ENCODE peak calls at places on chromosomes 5 and 9, in ten cellular contexts. Z is breast epithelium, B is adrenal gland, F is H1, Q is spleen, G is tibial nerve, X is IMR-90, S is transverse colon, U is HCT116, I is GM12878. H is an unnamed sample. For H3K4me1, the result is how much of the 10 kb centered on the place peaks cover.

GRCh38 chr9:2465921-2466460 is 155.6 kb upstream of the VLDLR start:
- DNase-seq in U (peak), X (peak), B (no peak), Q (no peak), F (no peak), G (no peak), I (peak), S (peak), Z (no peak), H (peak)

GRCh38 chr9:624935-625505 is 216.5 kb upstream of the DMRT1 start:
- DNase-seq in U (no peak), Z (no peak), S (no peak), F (no peak), Q (no peak), G (no peak), B (no peak), X (no peak), I (no peak), H (peak)

GRCh38 chr5:111320953-111321352 is 96.8 kb downstream of the CAMK4 start:
- DNase-seq in Q (no peak), S (no peak), F (no peak), U (no peak), X (no peak), G (no peak), I (no peak), Z (no peak), B (no peak), H (no peak)

GRCh38 chr9:77707696-77708095 is 59.6 kb upstream of the GNA14 start:
- DNase-seq in U (peak), B (peak), X (peak), F (no peak), Q (no peak), G (peak), Z (no peak), I (no peak), S (peak), H (peak)

GRCh38 chr9:18776836-18777820 is 255.9 kb downstream of the SAXO1 start:
- DNase-seq in Z (no peak), U (no peak), F (no peak), X (no peak), S (no peak), B (no peak), I (no peak), Q (no peak), G (no peak), H (no peak)

GRCh38 chr5:97915101-97915500 is 732.1 kb upstream of the RIOK2 start:
- DNase-seq in U (no peak), F (no peak), I (no peak), B (no peak), S (no peak), Q (no peak), G (no peak), Z (no peak), X (no peak), H (no peak)

GRCh38 chr9:73847536-73847935 is 649.6 kb upstream of the RORB start:
- DNase-seq in I (no peak), Z (no peak), Q (no peak), U (no peak), F (no peak), B (no peak), G (no peak), S (no peak), X (no peak), H (no peak)

GRCh38 chr9:75990181-75990580 is 99.7 kb downstream of the PCSK5 start:
- DNase-seq in G (no peak), Z (no peak), I (no peak), U (no peak), Q (no peak), S (no peak), F (no peak), B (no peak), X (no peak), H (no peak)

GRCh38 chr5:143594913-143595818 is 191.7 kb upstream of the NR3C1 start:
- DNase-seq in B (no peak), S (no peak), G (no peak), U (peak), X (peak), Q (no peak), I (no peak), Z (no peak), F (no peak), H (no peak)

GRCh38 chr9:16360247-16360646 is 510.2 kb downstream of the BNC2 start:
- DNase-seq in Z (no peak), B (no peak), Q (no peak), S (no peak), F (no peak), G (no peak), I (no peak), X (no peak), U (no peak), H (no peak)

GRCh38 chr9:98391884-98392283 is 136.4 kb upstream of the TBC1D2 start:
- DNase-seq in B (no peak), F (no peak), S (no peak), Z (no peak), U (no peak), X (no peak), G (no peak), I (no peak), Q (no peak), H (no peak)

GRCh38 chr5:11110128-11110527 is 349.1 kb upstream of the DAP start:
- DNase-seq in X (no peak), B (no peak), I (no peak), Q (no peak), G (no peak), Z (no peak), S (no peak), U (no peak), F (no peak), H (no peak)

GRCh38 chr5:150497274-150497988 is 10.5 kb upstream of the NDST1 start:
- DNase-seq in Z (peak), X (peak), B (peak), U (peak), F (no peak), S (no peak), G (peak), I (no peak), Q (no peak), H (peak)

GRCh38 chr9:94149696-94150095 is 65.4 kb downstream of the PTPDC1 start:
- DNase-seq in B (no peak), I (no peak), F (no peak), G (no peak), X (no peak), Q (no peak), S (no peak), Z (no peak), U (no peak), H (no peak)

GRCh38 chr5:6979061-6979460 is 265.8 kb downstream of the TENT4A start:
- DNase-seq in X (no peak), F (no peak), U (no peak), B (no peak), S (no peak), Z (no peak), I (no peak), G (no peak), Q (no peak), H (no peak)

GRCh38 chr5:4361626-4362281 is 766.1 kb downstream of the IRX1 start:
- DNase-seq in F (no peak), I (no peak), G (no peak), U (no peak), X (no peak), Z (no peak), Q (no peak), B (no peak), S (no peak), H (no peak)

GRCh38 chr5:165497707-165498106 is 1992.3 kb downstream of the MAT2B start:
- DNase-seq in F (no peak), U (no peak), Q (no peak), I (no peak), B (no peak), G (peak), X (peak), Z (no peak), S (no peak), H (no peak)

GRCh38 chr9:122008559-122008958 is 84.5 kb downstream of the TTLL11 start:
- DNase-seq in F (no peak), U (no peak), Z (no peak), X (no peak), G (no peak), S (no peak), B (no peak), I (no peak), Q (no peak), H (no peak)

GRCh38 chr5:120614512-120614911 is 150.4 kb downstream of the PRR16 start:
- DNase-seq in B (no peak), X (peak), F (no peak), Z (no peak), U (no peak), G (no peak), I (no peak), Q (no peak), S (no peak), H (no peak)

GRCh38 chr5:142690641-142691040 is 4.8 kb upstream of the FGF1 start:
- DNase-seq in Z (no peak), F (no peak), U (no peak), B (peak), G (no peak), X (no peak), Q (no peak), S (no peak), I (no peak), H (no peak)

GRCh38 chr9:4741365-4742031 is 496 bp upstream of the AK3 start:
- DNase-seq in S (peak), X (no peak), Z (no peak), Q (no peak), F (peak), B (peak), U (no peak), I (no peak), G (no peak), H (peak)

GRCh38 chr5:142726188-142726731 is 40.4 kb upstream of the FGF1 start:
- DNase-seq in S (no peak), X (peak), Q (no peak), G (no peak), I (peak), U (no peak), F (no peak), Z (no peak), B (no peak), H (no peak)

GRCh38 chr9:37775216-37775919 is 9.5 kb downstream of the EXOSC3 start:
- DNase-seq in S (no peak), Q (no peak), G (no peak), X (peak), F (no peak), I (no peak), U (no peak), Z (no peak), B (no peak), H (no peak)
- TF ChIP-seq POLR2A in S (no peak), Q (no peak), G (no peak), X (no peak), F (no peak), I (no peak), U (no peak), Z (no peak), B (no peak), H (no peak)

GRCh38 chr5:131789765-131790164 is 7.1 kb downstream of the FNIP1 start:
- DNase-seq in B (no peak), Q (no peak), X (no peak), G (no peak), F (no peak), Z (no peak), S (no peak), I (no peak), U (no peak), H (no peak)
- H3K4me1 ChIP-seq in B (under half), Q (under half), X (under half), G (under half), F (under half), Z (under half), S (half or more), I (under half), U (under half), H (under half)

GRCh38 chr5:62780888-62781287 is 202.3 kb downstream of the LRRC70 start:
- DNase-seq in Z (no peak), U (no peak), Q (no peak), S (no peak), X (no peak), B (no peak), F (no peak), G (no peak), I (no peak), H (no peak)
- TF ChIP-seq POLR2A in Z (no peak), U (no peak), Q (no peak), S (no peak), X (no peak), B (no peak), F (no peak), G (no peak), I (no peak), H (no peak)

GRCh38 chr5:172705576-172706084 is 64.6 kb downstream of the NEURL1B start:
- DNase-seq in S (no peak), G (no peak), X (peak), I (no peak), Z (no peak), U (no peak), F (no peak), B (no peak), Q (peak), H (no peak)
- H3K4me1 ChIP-seq in S (under half), G (under half), X (under half), I (under half), Z (under half), U (under half), F (under half), B (under half), Q (under half), H (under half)

GRCh38 chr5:145835839-145836222 is 689 bp upstream of the PRELID2 start:
- DNase-seq in X (no peak), G (no peak), S (peak), F (no peak), I (no peak), B (no peak), U (no peak), Q (no peak), Z (no peak), H (no peak)

GRCh38 chr5:145834554-145834916 is 607 bp downstream of the PRELID2 start:
- DNase-seq in B (no peak), S (no peak), Z (no peak), F (no peak), Q (no peak), G (no peak), X (no peak), U (no peak), I (no peak), H (no peak)

GRCh38 chr5:145838276-145838675 is 3.1 kb upstream of the PRELID2 start:
- DNase-seq in S (no peak), Z (no peak), U (no peak), G (no peak), I (no peak), B (peak), F (no peak), X (no peak), Q (no peak), H (no peak)

GRCh38 chr5:145833616-145834200 is 1.4 kb downstream of the PRELID2 start:
- DNase-seq in G (no peak), I (no peak), X (no peak), F (no peak), B (no peak), Q (no peak), U (no peak), Z (no peak), S (no peak), H (no peak)

DNA sequence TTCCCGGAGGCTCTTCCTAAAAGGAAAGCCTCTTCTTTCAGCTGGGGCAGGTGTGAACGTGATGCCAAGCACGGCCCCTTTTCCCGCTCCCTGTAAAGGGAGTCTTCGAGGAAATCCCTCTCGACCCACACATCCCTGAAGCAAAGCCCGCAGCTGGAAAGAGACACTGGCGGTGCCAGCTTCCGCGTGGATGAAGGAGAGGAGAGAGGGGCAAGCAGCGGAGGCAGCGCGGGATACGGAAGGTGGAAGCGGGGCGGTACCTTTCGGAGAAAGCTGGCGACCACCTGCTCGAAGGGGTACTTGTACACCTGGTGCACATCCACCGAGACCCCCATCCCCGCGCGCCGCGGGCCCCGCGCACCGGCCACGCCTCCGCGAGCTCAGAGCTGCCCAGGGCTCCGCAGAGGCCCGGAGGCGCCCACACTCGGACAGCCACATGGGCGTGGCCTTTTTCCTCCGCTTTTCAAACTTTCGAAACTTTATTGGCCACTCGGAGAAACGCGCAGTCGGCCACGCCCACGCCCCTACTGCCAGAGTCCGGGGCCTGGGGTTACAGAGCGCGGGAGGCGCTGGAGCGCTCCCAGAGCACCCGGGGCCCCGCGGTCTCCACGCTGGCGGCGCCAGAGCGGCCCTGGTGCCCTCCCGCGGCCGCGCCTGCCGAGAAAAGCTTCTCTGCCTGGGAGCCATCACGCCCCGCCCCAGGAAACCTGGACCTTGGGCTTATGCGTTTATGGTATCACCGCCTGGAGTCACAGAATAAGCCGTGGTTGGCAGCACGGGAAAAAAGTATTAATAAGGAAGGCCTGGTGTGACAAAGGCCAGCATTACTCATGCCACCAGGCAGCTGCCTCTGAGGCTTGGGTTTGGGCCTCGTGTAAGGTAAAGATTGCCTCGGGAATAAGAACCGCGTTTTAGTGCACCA is at the start of gene PRELID2:
- DNase-seq in F (peak), G (peak), X (peak), B (peak), Z (peak), I (peak), Q (peak), S (peak), U (peak), H (peak)
- TF ChIP-seq POLR2A in F (peak), G (peak), X (peak), B (peak), Z (no peak), I (peak), Q (no peak), S (peak), U (peak), H (no peak)

DNA sequence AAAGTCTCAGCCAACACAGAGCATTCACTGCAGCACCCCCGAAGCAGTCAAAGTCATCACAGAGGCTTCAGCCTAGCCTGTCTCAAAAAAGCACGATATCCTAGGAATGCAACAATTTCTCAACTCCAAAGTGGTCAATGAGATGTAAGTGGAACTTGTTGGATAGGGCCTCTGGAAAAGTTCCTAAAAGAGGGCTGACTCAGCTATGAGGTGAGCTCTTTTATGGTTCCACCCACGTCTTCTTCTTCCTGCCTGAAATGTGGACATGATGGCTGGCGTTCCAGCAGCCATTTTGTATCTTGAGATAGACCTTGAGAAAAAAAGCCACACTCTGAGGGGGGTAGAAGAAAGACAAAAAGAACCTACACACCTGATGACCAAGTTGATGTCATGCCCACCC is 32.5 kb upstream of the TRIO start:
- DNase-seq in B (no peak), U (no peak), G (no peak), Z (no peak), I (no peak), S (no peak), X (peak), F (no peak), Q (no peak), H (no peak)
- H3K4me1 ChIP-seq in B (under half), U (under half), G (under half), Z (under half), I (under half), S (under half), X (under half), F (under half), Q (under half), H (under half)

DNA sequence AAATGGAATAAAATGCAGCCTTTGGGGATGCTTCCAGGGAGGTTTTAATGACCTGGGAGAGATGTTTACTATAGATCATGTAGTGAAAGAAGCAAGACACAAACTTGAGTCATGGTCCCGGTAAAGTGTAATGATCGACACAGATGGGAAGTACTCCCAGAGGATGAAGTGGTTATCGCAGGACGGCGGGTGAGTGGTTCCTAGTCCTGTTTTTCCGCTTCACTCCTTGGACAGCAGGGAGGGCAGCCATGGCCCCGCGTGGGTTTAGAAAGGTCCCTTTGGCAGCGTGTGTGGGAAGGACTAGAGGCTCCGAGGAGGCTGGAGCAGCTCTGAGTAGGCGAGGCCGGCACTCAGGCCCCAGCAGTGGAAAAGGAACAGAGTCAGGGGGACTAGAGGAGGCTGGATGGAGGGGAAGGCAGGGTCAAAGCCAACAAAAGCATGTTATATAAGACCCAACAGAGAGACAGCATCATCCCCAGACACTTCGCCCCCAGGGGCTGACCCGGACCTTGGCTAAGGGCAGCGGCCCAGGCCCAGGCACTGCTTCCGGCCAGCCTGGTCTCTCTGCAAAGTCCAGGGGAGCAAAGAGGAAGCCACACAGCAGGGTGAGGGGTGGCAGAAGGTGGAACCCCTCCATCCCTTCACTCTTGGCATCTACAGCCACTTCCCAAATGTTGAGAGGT is 49.1 kb upstream of the STXBP1 start:
- DNase-seq in Q (no peak), U (no peak), Z (no peak), I (no peak), X (peak), G (no peak), S (no peak), B (no peak), F (no peak), H (no peak)
- TF ChIP-seq POLR2A in Q (no peak), U (no peak), Z (no peak), I (no peak), X (no peak), G (no peak), S (no peak), B (no peak), F (no peak), H (no peak)

DNA sequence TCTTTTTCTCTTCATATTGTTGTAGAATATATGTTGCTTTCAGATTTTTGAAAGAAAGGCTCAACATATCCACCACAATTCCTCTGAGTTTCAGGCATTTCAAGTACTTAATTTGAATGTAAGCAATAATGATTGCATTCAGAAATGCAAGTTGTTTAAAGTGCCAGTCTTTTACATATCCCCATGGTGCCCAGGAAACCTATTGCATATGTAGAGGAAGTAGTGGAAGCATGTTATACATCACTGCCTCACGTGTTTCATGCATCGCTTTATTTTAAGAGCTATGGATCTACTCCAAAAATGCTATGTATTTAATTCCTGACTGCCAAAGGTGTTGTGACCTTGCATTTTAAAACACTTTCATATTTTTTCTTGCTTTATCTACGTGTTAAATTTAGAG is 28.1 kb downstream of the CPEB4 start:
- DNase-seq in X (no peak), B (no peak), Q (no peak), U (no peak), F (no peak), G (no peak), I (no peak), S (no peak), Z (no peak), H (no peak)
- H3K4me1 ChIP-seq in X (under half), B (half or more), Q (under half), U (under half), F (under half), G (under half), I (under half), S (half or more), Z (under half), H (half or more)